ENCODE peak calls at places on chromosomes 6 and 20, in five cellular contexts. One of them, this sample, is unnamed.

GRCh38 chr6:83429269-83429668 is 1.6 kb downstream of the ME1 start:
- DNase-seq in endothelial cell of umbilical vein: no peak
- DNase-seq in H1: no peak
- DNase-seq in A549: no peak
- DNase-seq in HepG2: no peak
- DNase-seq in this sample: no peak

GRCh38 chr6:83860347-83860731 is 850 bp downstream of the CYB5R4 start:
- DNase-seq in endothelial cell of umbilical vein: no peak
- DNase-seq in HepG2: no peak
- DNase-seq in H1: no peak
- DNase-seq in A549: no peak
- DNase-seq in this sample: no peak

GRCh38 chr6:18245642-18246041 is 18.7 kb downstream of the DEK start:
- DNase-seq in HepG2: no peak
- DNase-seq in A549: no peak
- DNase-seq in endothelial cell of umbilical vein: no peak
- DNase-seq in H1: no peak
- DNase-seq in this sample: no peak

GRCh38 chr6:1376653-1377052 is 12.7 kb upstream of the FOXF2 start:
- DNase-seq in HepG2: no peak
- DNase-seq in H1: no peak
- DNase-seq in A549: no peak
- DNase-seq in endothelial cell of umbilical vein: no peak
- DNase-seq in this sample: no peak

GRCh38 chr6:53436904-53437303 is 88.2 kb upstream of the ELOVL5 start:
- DNase-seq in A549: no peak
- DNase-seq in HepG2: no peak
- DNase-seq in endothelial cell of umbilical vein: no peak
- DNase-seq in H1: no peak
- DNase-seq in this sample: no peak

GRCh38 chr20:50191566-50192363 is 1.1 kb downstream of the CEBPB start:
- DNase-seq in endothelial cell of umbilical vein: peak
- DNase-seq in H1: no peak
- DNase-seq in A549: no peak
- DNase-seq in HepG2: peak
- DNase-seq in this sample: peak

GRCh38 chr6:143529095-143529494 is 17.6 kb upstream of the FUCA2 start:
- DNase-seq in A549: no peak
- DNase-seq in endothelial cell of umbilical vein: no peak
- DNase-seq in HepG2: no peak
- DNase-seq in H1: no peak
- DNase-seq in this sample: no peak

GRCh38 chr20:39986231-39986904 is 702.7 kb downstream of the MAFB start:
- DNase-seq in HepG2: no peak
- DNase-seq in A549: no peak
- DNase-seq in H1: peak
- DNase-seq in endothelial cell of umbilical vein: no peak
- DNase-seq in this sample: peak

GRCh38 chr6:150634641-150635292 is 35.1 kb downstream of the PLEKHG1 start:
- DNase-seq in H1: no peak
- DNase-seq in HepG2: no peak
- DNase-seq in A549: no peak
- DNase-seq in endothelial cell of umbilical vein: no peak
- DNase-seq in this sample: no peak

GRCh38 chr6:89353702-89354392 is 1.3 kb upstream of the UBE2J1 start:
- DNase-seq in HepG2: peak
- DNase-seq in H1: no peak
- DNase-seq in A549: no peak
- DNase-seq in endothelial cell of umbilical vein: no peak
- DNase-seq in this sample: no peak

GRCh38 chr20:62598761-62599194 is 43.5 kb upstream of the SLCO4A1 start:
- DNase-seq in endothelial cell of umbilical vein: no peak
- DNase-seq in H1: no peak
- DNase-seq in A549: peak
- DNase-seq in HepG2: no peak
- DNase-seq in this sample: no peak
- TF ChIP-seq JUN in endothelial cell of umbilical vein: no peak
- TF ChIP-seq JUN in H1: no peak
- TF ChIP-seq JUN in A549: no peak
- TF ChIP-seq JUN in HepG2: no peak
- TF ChIP-seq JUN in this sample: no peak

GRCh38 chr20:44646023-44646640 is 5.4 kb downstream of the ADA start:
- DNase-seq in A549: no peak
- DNase-seq in endothelial cell of umbilical vein: peak
- DNase-seq in H1: no peak
- DNase-seq in HepG2: no peak
- DNase-seq in this sample: no peak

GRCh38 chr20:44643596-44644383 is 7.7 kb downstream of the ADA start:
- DNase-seq in HepG2: peak
- DNase-seq in H1: peak
- DNase-seq in A549: peak
- DNase-seq in endothelial cell of umbilical vein: peak
- DNase-seq in this sample: peak

GRCh38 chr20:44642203-44643153 is 9.0 kb downstream of the ADA start:
- DNase-seq in HepG2: peak
- DNase-seq in endothelial cell of umbilical vein: peak
- DNase-seq in H1: no peak
- DNase-seq in A549: peak
- DNase-seq in this sample: peak

GRCh38 chr20:44643154-44643519 is 8.4 kb downstream of the ADA start:
- DNase-seq in endothelial cell of umbilical vein: no peak
- DNase-seq in A549: no peak
- DNase-seq in HepG2: no peak
- DNase-seq in H1: no peak
- DNase-seq in this sample: no peak

GRCh38 chr20:44644384-44645131 is 6.9 kb downstream of the ADA start:
- DNase-seq in endothelial cell of umbilical vein: no peak
- DNase-seq in HepG2: no peak
- DNase-seq in H1: no peak
- DNase-seq in A549: no peak
- DNase-seq in this sample: no peak
- TF ChIP-seq JUN in endothelial cell of umbilical vein: no peak
- TF ChIP-seq JUN in HepG2: no peak
- TF ChIP-seq JUN in H1: no peak
- TF ChIP-seq JUN in A549: no peak
- TF ChIP-seq JUN in this sample: no peak

GRCh38 chr6:161631676-161632194 is 357.9 kb upstream of the AGPAT4 start:
- DNase-seq in HepG2: no peak
- DNase-seq in A549: no peak
- DNase-seq in endothelial cell of umbilical vein: peak
- DNase-seq in H1: no peak
- DNase-seq in this sample: no peak
- TF ChIP-seq JUN in HepG2: no peak
- TF ChIP-seq JUN in A549: no peak
- TF ChIP-seq JUN in endothelial cell of umbilical vein: no peak
- TF ChIP-seq JUN in H1: no peak
- TF ChIP-seq JUN in this sample: no peak

DNA sequence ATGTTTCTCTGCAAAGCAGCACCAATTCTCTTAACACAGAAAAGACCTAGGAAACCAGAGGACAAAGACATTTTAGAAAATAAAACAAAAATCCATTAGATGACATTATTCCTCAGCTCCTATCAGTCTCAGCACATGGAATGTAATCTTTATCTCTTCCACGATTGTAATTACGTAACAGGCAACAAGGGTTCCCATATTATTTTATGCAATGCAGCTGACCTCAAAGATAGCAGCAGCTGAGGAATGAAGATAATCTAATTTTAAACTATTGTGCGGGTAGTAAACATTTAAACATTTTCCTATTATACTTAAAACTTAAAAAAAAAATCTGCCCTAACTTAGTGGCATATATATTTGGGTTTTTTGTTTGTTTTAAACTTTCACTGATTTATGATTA is 33.0 kb upstream of the PTCHD4 start:
- DNase-seq in HepG2: no peak
- DNase-seq in endothelial cell of umbilical vein: no peak
- DNase-seq in H1: no peak
- DNase-seq in A549: no peak
- DNase-seq in this sample: no peak
- TF ChIP-seq JUN in HepG2: no peak
- TF ChIP-seq JUN in endothelial cell of umbilical vein: no peak
- TF ChIP-seq JUN in H1: no peak
- TF ChIP-seq JUN in A549: no peak
- TF ChIP-seq JUN in this sample: no peak